ENCODE peak calls at places on chromosomes 2 and 18, in five cellular contexts. E is GM23248, Q is PC-9, G is MM.1S, O is HCT116. X is an unnamed sample. For H3K9me2, the result is how much of the 10 kb centered on the place peaks cover.

GRCh38 chr2:9939587-9940485 is 11.7 kb upstream of the GRHL1 start:
- DNase-seq in E (no peak), Q (no peak), G (no peak), O (no peak), X (no peak)

GRCh38 chr2:218569661-218570500 is 1.2 kb downstream of the CNOT9 start:
- DNase-seq in E (peak), Q (peak), G (peak), O (no peak), X (peak)

GRCh38 chr2:42116195-42117181 is 52.7 kb upstream of the EML4 start:
- DNase-seq in E (peak), Q (no peak), G (no peak), O (no peak), X (no peak)

GRCh38 chr2:64391459-64391858 is 62.5 kb upstream of the LGALSL start:
- DNase-seq in E (peak), Q (no peak), G (no peak), O (no peak), X (no peak)

GRCh38 chr2:15623481-15623796 is 31.8 kb downstream of the DDX1 start:
- DNase-seq in E (no peak), Q (no peak), G (no peak), O (no peak), X (no peak)

GRCh38 chr2:157830696-157831570 is 45.2 kb downstream of the ACVR1 start:
- DNase-seq in E (peak), Q (no peak), G (no peak), O (peak), X (no peak)

GRCh38 chr2:99337931-99338580 is 867 bp downstream of the EIF5B start:
- DNase-seq in E (peak), Q (no peak), G (peak), O (no peak), X (peak)

GRCh38 chr2:14047491-14047890 is 585.0 kb upstream of the LRATD1 start:
- DNase-seq in E (no peak), Q (no peak), G (no peak), O (no peak), X (no peak)

GRCh38 chr2:176997792-176998169 is 214.8 kb upstream of the HNRNPA3 start:
- DNase-seq in E (no peak), Q (no peak), G (no peak), O (no peak), X (no peak)

GRCh38 chr18:54961868-54962267 is 2.6 kb upstream of the CCDC68 start:
- DNase-seq in E (no peak), Q (no peak), G (no peak), O (no peak), X (no peak)

GRCh38 chr2:183081908-183082307 is 3.4 kb downstream of the DUSP19 start:
- DNase-seq in E (peak), Q (no peak), G (no peak), O (no peak), X (no peak)

GRCh38 chr18:49859006-49859359 is 45.6 kb upstream of the ACAA2 start:
- DNase-seq in E (no peak), Q (no peak), G (no peak), O (no peak), X (no peak)

GRCh38 chr2:240513544-240514287 is 44.1 kb downstream of the ANKMY1 start:
- DNase-seq in E (peak), Q (peak), G (peak), O (peak), X (peak)

GRCh38 chr2:186909095-186909494 is 60.1 kb upstream of the ZSWIM2 start:
- DNase-seq in E (no peak), Q (no peak), G (no peak), O (no peak), X (no peak)

GRCh38 chr18:37565985-37566478 is 434 bp upstream of the CELF4 start:
- DNase-seq in E (peak), Q (peak), G (no peak), O (no peak), X (peak)

GRCh38 chr18:286515-287310 is 18.9 kb upstream of the THOC1 start:
- DNase-seq in E (peak), Q (no peak), G (peak), O (no peak), X (peak)

GRCh38 chr2:200378652-200379290 is 72.3 kb downstream of the SPATS2L start:
- DNase-seq in E (peak), Q (no peak), G (no peak), O (no peak), X (no peak)

GRCh38 chr2:240873805-240874714 is 5.4 kb downstream of the AGXT start:
- DNase-seq in E (no peak), Q (no peak), G (no peak), O (no peak), X (peak)

GRCh38 chr2:46984642-46985476 is 69.3 kb upstream of the MCFD2 start:
- DNase-seq in E (peak), Q (peak), G (peak), O (peak), X (no peak)

GRCh38 chr18:35268811-35269210 is 21.2 kb downstream of the ZSCAN30 start:
- DNase-seq in E (no peak), Q (no peak), G (no peak), O (no peak), X (no peak)

DNA sequence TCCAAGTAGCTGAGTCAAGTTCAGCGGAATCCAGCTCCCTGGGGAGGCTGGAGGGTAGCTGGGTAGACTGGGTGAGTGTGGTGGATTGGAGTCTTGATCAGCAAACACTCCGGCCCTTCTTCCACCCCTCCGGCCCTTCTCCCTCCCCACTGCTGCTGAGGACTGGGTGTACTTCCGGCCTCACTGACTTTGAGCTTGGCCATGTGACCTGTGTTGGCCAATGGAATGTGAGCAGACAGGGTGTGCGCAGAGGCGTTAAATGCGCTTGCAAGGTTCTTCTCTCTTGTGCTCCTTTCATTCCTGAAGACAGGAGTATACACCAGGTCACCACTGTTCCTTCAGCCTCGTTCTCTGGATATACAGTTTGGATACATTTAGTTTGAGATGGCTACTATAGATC is 2.1 kb upstream of the ARHGAP25 start:
- DNase-seq in E (no peak), Q (no peak), G (no peak), O (no peak), X (no peak)
- H3K9me2 ChIP-seq in E (under half), Q (under half), G (under half), O (under half), X (under half)

DNA sequence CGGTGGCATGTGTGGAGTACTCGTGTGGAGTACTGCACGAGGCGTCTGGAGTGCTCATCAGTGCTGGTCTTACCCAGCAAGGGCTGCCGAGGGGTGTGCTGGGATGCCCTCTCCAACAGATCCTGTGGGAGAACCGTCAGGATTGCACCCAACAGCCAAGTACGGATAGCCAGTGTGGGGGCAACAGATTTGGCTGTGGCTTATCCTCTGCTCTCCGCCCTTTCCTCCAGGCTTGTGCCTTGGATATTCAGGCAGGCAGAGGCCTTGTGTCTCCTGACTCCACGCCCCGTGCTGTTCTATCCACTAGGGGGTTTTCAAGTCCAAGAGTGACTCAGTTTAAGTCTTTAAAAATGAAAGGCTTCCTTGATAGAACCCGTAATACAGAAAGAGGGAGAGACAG is 321.0 kb upstream of the HS6ST1 start:
- DNase-seq in E (peak), Q (no peak), G (no peak), O (no peak), X (no peak)
- H3K9me2 ChIP-seq in E (under half), Q (under half), G (under half), O (under half), X (under half)

GRCh38 chr2:7989823-7990222 is 692.0 kb upstream of the ID2 start:
- DNase-seq in E (no peak), Q (no peak), G (no peak), O (no peak), X (no peak)
- H3K9me2 ChIP-seq in E (under half), Q (under half), G (under half), O (under half), X (under half)

GRCh38 chr2:7987992-7988391 is 693.9 kb upstream of the ID2 start:
- DNase-seq in E (no peak), Q (no peak), G (no peak), O (no peak), X (no peak)
- H3K9me2 ChIP-seq in E (under half), Q (under half), G (under half), O (under half), X (under half)

DNA sequence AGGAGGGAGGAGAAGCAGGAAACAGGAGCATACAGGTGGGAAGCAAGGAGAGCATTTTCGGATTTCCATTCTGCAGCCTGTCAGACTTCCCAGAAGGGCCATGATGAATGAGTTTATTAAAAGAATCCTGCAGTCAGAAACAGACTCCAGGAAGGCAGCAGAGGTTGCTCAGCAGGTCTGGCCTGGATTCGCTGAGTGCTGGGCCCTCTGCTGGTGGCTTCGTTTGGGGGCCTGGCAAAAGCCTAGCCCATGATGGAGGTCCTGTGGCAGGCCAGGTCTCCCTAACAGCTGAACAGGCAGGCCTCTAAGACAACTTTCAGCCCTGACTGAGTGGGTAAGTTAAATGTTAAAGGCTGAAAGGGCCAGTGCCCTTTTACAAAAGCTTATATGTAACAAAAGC is 108.2 kb upstream of the CAPN13 start:
- DNase-seq in E (peak), Q (peak), G (no peak), O (peak), X (peak)
- H3K9me2 ChIP-seq in E (under half), Q (under half), G (under half), O (under half), X (under half)

DNA sequence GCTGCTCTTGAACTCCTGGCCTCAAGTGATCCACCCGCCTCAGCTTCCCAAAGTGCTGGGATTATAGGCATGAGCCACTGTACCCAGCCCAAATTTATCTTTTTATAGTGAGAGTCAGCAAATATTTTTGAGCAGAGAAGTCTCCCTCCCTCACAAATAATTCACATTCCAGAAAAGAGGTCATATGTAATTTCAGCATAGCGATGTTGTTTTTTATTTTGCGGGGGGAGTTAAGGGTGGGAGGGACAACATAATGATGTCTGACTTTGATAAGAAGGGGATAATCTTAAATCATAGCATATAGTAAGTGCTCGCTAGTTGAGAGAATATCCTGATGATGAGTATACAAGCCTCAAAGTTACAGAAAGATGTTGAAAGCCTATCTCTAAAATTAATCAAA is 1090.2 kb upstream of the ACVR2A start:
- DNase-seq in E (no peak), Q (no peak), G (no peak), O (no peak), X (no peak)
- H3K9me2 ChIP-seq in E (under half), Q (under half), G (under half), O (under half), X (under half)

DNA sequence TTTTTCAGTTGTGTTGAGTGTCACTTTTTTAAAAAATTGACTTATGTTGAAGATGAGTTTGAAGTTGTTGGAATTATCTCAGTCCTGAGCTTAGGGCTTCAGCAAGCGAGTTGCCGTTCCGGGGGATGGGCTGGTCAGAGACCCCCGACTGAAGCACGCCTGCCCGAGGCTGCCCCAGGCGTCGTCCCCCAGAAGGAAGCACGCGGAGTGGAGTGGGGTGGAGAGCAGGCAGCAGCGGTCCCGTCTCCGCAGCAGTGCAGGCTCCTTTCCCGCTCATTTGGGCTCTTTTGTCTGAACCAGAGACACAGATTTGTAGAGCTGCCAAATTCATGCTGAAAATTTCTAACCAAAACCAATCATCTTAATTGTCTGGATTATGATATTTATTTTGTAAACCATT is 33.7 kb downstream of the NFATC1 start:
- DNase-seq in E (no peak), Q (no peak), G (no peak), O (no peak), X (no peak)
- H3K9me2 ChIP-seq in E (under half), Q (under half), G (under half), O (under half), X (under half)

DNA sequence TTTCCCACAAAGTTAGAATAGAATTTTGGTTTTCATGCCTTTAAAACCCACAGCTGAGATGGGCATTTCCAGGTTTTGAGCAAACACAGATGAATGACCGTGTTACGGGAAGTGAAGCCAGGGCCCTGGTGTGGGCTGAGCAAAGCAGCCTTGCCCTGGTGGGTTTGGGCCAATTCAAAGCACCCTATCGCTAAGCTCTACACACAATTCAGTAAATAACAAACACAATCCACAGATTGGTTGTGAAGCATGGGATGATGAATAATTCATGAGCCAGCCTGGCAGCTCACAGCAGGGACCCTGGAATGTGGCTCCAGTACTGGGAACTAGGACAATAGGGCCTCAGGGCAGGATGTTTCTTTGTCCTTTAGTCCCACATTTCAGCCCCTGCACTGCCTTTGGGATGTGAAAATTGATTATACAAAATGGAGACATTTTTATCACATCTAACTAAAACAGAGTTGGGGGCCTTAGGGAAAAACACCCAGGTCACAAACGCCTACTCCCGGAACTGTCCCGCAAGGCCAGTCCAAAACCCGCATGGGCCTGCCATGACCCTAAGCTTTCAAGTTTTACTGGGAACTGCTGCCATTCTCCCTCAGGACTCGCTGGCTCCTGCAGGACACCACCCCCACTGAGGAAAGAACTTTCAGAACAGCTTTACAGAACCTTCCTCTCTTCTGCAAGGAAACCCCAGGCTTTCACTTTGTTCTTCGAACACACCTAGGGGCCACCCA is 320.2 kb upstream of the HS6ST1 start:
- DNase-seq in E (peak), Q (no peak), G (no peak), O (no peak), X (peak)
- H3K9me2 ChIP-seq in E (under half), Q (under half), G (under half), O (under half), X (under half)

GRCh38 chr2:68195096-68195495 is 37.4 kb downstream of the PNO1 start:
- DNase-seq in E (no peak), Q (no peak), G (no peak), O (no peak), X (no peak)
- H3K9me2 ChIP-seq in E (under half), Q (under half), G (under half), O (under half), X (under half)

X was measured in SK-N-SH.